ENCODE peak calls at places on chromosomes 16 and 17, in five cellular contexts. J is brain microvascular endothelial cell, T is MM.1S, C is heart left ventricle, Y is mammary epithelial cell. Q is an unnamed sample.

GRCh38 chr16:29815032-29815721 is 775 bp upstream of the PAGR1 start:
- DNase-seq in C (peak; percentile 50), T (no peak), J (no peak), Y (no peak), Q (no peak)

GRCh38 chr16:31094088-31094423 is 541 bp downstream of the VKORC1 start:
- DNase-seq in Y (peak; percentile 27), T (no peak), C (no peak), J (no peak), Q (no peak)

GRCh38 chr17:22128171-22128570 is 435.8 kb downstream of the KCNJ18 start:
- DNase-seq in Y (no peak), C (no peak), J (no peak), T (no peak), Q (no peak)

GRCh38 chr16:81652798-81653505 is 126.1 kb upstream of the PLCG2 start:
- DNase-seq in J (no peak), Y (no peak), T (peak; percentile 70), C (no peak), Q (no peak)

GRCh38 chr16:77993586-77993985 is 28.8 kb upstream of the CLEC3A start:
- DNase-seq in Y (no peak), C (no peak), J (no peak), T (no peak), Q (no peak)

GRCh38 chr16:28192811-28193529 is 18.8 kb downstream of the XPO6 start:
- DNase-seq in J (no peak), T (no peak), Y (no peak), C (no peak), Q (no peak)

GRCh38 chr17:51510940-51511339 is 250.6 kb downstream of the UTP18 start:
- DNase-seq in T (no peak), C (no peak), Y (no peak), J (no peak), Q (no peak)

GRCh38 chr17:60851181-60851580 is 173.5 kb downstream of the BCAS3 start:
- DNase-seq in T (peak; percentile 22), Y (no peak), J (no peak), C (no peak), Q (no peak)

GRCh38 chr17:27810211-27810901 is 10.0 kb upstream of the NOS2 start:
- DNase-seq in C (no peak), J (no peak), T (peak; percentile 57), Y (peak; percentile 10), Q (no peak)

GRCh38 chr16:70588565-70588964 is 57.8 kb upstream of the IL34 start:
- DNase-seq in J (no peak), C (no peak), Y (peak; percentile 41), T (no peak), Q (no peak)

GRCh38 chr16:84909686-84910085 is 89.9 kb downstream of the CRISPLD2 start:
- DNase-seq in J (no peak), T (no peak), C (no peak), Y (no peak), Q (no peak)

GRCh38 chr16:84907046-84907445 is 87.3 kb downstream of the CRISPLD2 start:
- DNase-seq in T (no peak), Y (no peak), J (no peak), C (no peak), Q (no peak)

GRCh38 chr16:84907575-84907974 is 87.8 kb downstream of the CRISPLD2 start:
- DNase-seq in Y (no peak), T (no peak), C (peak; percentile 49), J (peak; percentile 77), Q (no peak)

GRCh38 chr16:84911490-84912216 is 91.9 kb downstream of the CRISPLD2 start:
- DNase-seq in Y (no peak), J (no peak), T (no peak), C (no peak), Q (no peak)

GRCh38 chr16:84905965-84906460 is 86.2 kb downstream of the CRISPLD2 start:
- DNase-seq in Y (no peak), J (no peak), T (no peak), C (no peak), Q (no peak)
- H3K27ac ChIP-seq in Y (no peak overlapping the region), J (no peak overlapping the region), T (no peak overlapping the region), C (no peak overlapping the region), Q (no peak overlapping the region)

GRCh38 chr16:68472581-68472980 is 24.3 kb upstream of the SMPD3 start:
- DNase-seq in T (no peak), Y (no peak), C (no peak), J (no peak), Q (no peak)
- TF ChIP-seq CTCF in T (no peak), Y (no peak), C (no peak), J (no peak), Q (no peak)

DNA sequence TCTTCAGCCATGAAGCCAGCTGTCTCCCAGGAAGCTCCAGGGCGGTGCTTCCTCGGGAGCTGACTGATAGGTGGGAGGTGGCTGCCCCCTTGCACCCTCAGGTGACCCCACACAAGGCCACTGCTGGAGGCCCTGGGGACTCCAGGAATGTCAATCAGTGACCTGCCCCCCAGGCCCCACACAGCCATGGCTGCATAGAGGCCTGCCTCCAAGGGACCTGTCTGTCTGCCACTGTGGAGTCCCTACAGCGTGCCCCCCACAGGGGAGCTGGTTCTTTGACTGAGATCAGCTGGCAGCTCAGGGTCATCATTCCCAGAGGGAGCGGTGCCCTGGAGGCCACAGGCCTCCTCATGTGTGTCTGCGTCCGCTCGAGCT is 14.1 kb downstream of the STH start:
- DNase-seq in C (no peak), J (no peak), T (no peak), Y (no peak), Q (no peak)
- H3K27ac ChIP-seq in C (no peak overlapping the region), J (no peak overlapping the region), T (no peak overlapping the region), Y (no peak overlapping the region), Q (no peak overlapping the region)

GRCh38 chr17:79991140-79991923 is 44.3 kb downstream of the TBC1D16 start:
- DNase-seq in C (peak; percentile 83), J (peak; percentile 67), Y (peak; percentile 46), T (peak; percentile 61), Q (peak; percentile 91)
- TF ChIP-seq CTCF in C (peak; percentile 64), J (peak; percentile 71), Y (peak; percentile 73), T (peak; percentile 29), Q (peak; percentile 67)

DNA sequence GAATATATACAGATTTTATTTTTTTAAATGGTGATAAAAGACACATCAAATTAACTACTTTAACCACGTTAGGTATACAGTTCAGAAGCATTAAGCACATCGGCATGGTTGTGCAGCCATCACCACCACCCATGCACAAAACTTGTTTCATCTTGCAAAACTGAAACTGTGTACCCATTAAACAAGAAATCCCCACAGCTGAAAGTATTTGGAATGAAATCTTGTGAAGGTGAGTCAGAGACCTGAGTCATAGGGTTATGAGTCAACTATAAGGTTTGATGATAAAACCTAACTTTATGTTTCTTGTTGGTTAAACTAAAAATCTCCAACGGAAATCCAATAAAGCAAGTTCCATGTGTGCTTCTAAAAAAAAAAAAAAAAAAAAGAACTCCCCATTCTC is 561.6 kb upstream of the PSMD7 start:
- DNase-seq in J (peak; percentile 63), T (no peak), Y (peak; percentile 96), C (no peak), Q (peak; percentile 77)
- H3K27ac ChIP-seq in J (no peak overlapping the region), T (no peak overlapping the region), Y (peak overlapping the region; percentile 89), C (no peak overlapping the region), Q (no peak overlapping the region)

GRCh38 chr17:3814361-3814760 is 13.4 kb upstream of the ITGAE start:
- DNase-seq in Y (no peak), C (no peak), T (no peak), J (no peak), Q (no peak)

GRCh38 chr17:3817851-3818605 is 17.0 kb upstream of the ITGAE start:
- DNase-seq in J (no peak), T (no peak), C (no peak), Y (no peak), Q (no peak)

GRCh38 chr17:3815122-3815521 is 14.1 kb upstream of the ITGAE start:
- DNase-seq in C (no peak), Y (no peak), T (no peak), J (no peak), Q (no peak)

GRCh38 chr17:3813171-3813570 is 12.2 kb upstream of the ITGAE start:
- DNase-seq in Y (no peak), J (no peak), T (no peak), C (no peak), Q (no peak)

DNA sequence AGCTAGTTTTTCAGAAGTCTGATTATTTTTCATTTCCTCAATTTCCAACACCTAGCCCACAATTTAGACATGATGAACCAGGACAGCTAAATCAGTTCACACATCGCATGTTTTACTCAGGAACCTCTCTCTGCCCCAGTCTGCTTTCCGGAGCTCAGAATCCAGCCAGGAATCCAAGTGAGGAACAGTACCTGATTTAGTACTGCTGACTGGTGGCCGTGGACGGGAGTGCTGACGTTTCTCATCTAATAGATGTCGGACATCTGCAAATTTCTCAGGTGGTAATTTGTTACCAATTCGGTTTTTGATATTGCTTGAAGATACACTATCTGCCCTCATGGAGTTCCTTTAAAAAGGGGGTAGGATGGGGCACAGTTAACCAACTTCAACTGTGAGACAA is 14.9 kb upstream of the ITGAE start:
- DNase-seq in Y (no peak), J (no peak), T (no peak), C (no peak), Q (no peak)
- TF ChIP-seq CTCF in Y (no peak), J (peak; percentile 55), T (no peak), C (no peak), Q (no peak)

GRCh38 chr16:11667221-11667823 is 933 bp upstream of the SNN start:
- DNase-seq in Y (no peak), J (no peak), T (no peak), C (no peak), Q (no peak)
- H3K27ac ChIP-seq in Y (no peak overlapping the region), J (no peak overlapping the region), T (no peak overlapping the region), C (no peak overlapping the region), Q (peak overlapping the region; percentile 82)

Q was measured in RWPE1.